ENCODE peak calls at places on chromosomes 6 and 20, in four cellular contexts. B, K, A and T are unnamed samples.

GRCh38 chr6:10451828-10452509 is 37.1 kb upstream of the TFAP2A start:
- DNase-seq in K (peak), A (peak), B (no peak), T (no peak)

GRCh38 chr6:105603779-105604592 is 201.1 kb upstream of the PREP start:
- DNase-seq in K (peak), B (no peak), A (no peak), T (no peak)

GRCh38 chr6:12962995-12963394 is 246.4 kb downstream of the PHACTR1 start:
- DNase-seq in K (peak), A (no peak), B (no peak), T (peak)

GRCh38 chr6:44051516-44051915 is 75.7 kb downstream of the MRPL14 start:
- DNase-seq in A (no peak), K (peak), B (no peak), T (no peak)

GRCh38 chr6:160071805-160072687 is 49.6 kb upstream of the SLC22A1 start:
- DNase-seq in K (peak), B (no peak), A (peak), T (no peak)

GRCh38 chr6:152636675-152637421 is at the start of gene SYNE1:
- DNase-seq in A (peak), B (peak), K (peak), T (peak)

GRCh38 chr6:75208564-75209431 is 2.9 kb upstream of the COL12A1 start:
- DNase-seq in B (peak), K (peak), A (peak), T (peak)

GRCh38 chr6:48036316-48036715 is 74.7 kb downstream of the PTCHD4 start:
- DNase-seq in K (no peak), B (no peak), A (no peak), T (no peak)

GRCh38 chr6:38215225-38215624 is 395.7 kb downstream of the ZFAND3 start:
- DNase-seq in K (no peak), B (no peak), A (no peak), T (no peak)

GRCh38 chr6:41917528-41917927 is 3.4 kb downstream of the MED20 start:
- DNase-seq in K (peak), B (no peak), A (no peak), T (no peak)

GRCh38 chr20:47985092-47985850 is 200.0 kb upstream of the SULF2 start:
- DNase-seq in K (peak), A (peak), B (no peak), T (no peak)

GRCh38 chr6:155887431-155887830 is 431.8 kb upstream of the NOX3 start:
- DNase-seq in B (no peak), A (peak), K (no peak), T (no peak)

GRCh38 chr6:21451546-21452013 is 142.0 kb upstream of the SOX4 start:
- DNase-seq in B (no peak), K (no peak), A (no peak), T (no peak)

GRCh38 chr6:169362501-169363121 is 109.0 kb upstream of the THBS2 start:
- DNase-seq in A (no peak), K (peak), B (no peak), T (no peak)

GRCh38 chr6:159490298-159490937 is 202.6 kb downstream of the SOD2 start:
- DNase-seq in K (no peak), B (no peak), A (no peak), T (no peak)

GRCh38 chr20:62692176-62692575 is 16.5 kb upstream of the NTSR1 start:
- DNase-seq in B (no peak), K (no peak), A (no peak), T (no peak)

GRCh38 chr6:145347256-145347655 is 388.1 kb downstream of the EPM2A start:
- DNase-seq in K (no peak), A (no peak), B (no peak), T (no peak)

GRCh38 chr20:24684421-24684871 is 215.0 kb downstream of the SYNDIG1 start:
- DNase-seq in A (no peak), K (no peak), B (no peak), T (no peak)

GRCh38 chr6:170533792-170534191 is 19.3 kb downstream of the PSMB1 start:
- DNase-seq in K (no peak), A (no peak), B (no peak), T (no peak)

GRCh38 chr6:53044071-53044470 is 21.1 kb upstream of the FBXO9 start:
- DNase-seq in K (no peak), A (peak), B (no peak), T (no peak)

GRCh38 chr20:3777726-3778629 is 3.3 kb downstream of the SPEF1 start:
- DNase-seq in K (peak), B (peak), A (peak), T (peak)

GRCh38 chr6:149895702-149896310 is 2.1 kb downstream of the RAET1E start:
- DNase-seq in B (peak), A (no peak), K (peak), T (no peak)

GRCh38 chr6:44172759-44173500 is 14.3 kb downstream of the CAPN11 start:
- DNase-seq in B (peak), K (peak), A (peak), T (peak)

GRCh38 chr6:82040405-82041221 is 206.9 kb downstream of the IBTK start:
- DNase-seq in B (no peak), A (peak), K (peak), T (peak)

GRCh38 chr6:11232968-11233626 is 629 bp upstream of the NEDD9 start:
- DNase-seq in B (no peak), A (peak), K (peak), T (no peak)

GRCh38 chr6:38058022-38058421 is 238.5 kb downstream of the ZFAND3 start:
- DNase-seq in K (peak), A (no peak), B (peak), T (no peak)

GRCh38 chr6:2714359-2714895 is 36.3 kb downstream of the MYLK4 start:
- DNase-seq in B (no peak), A (no peak), K (peak), T (no peak)

GRCh38 chr20:63032026-63032800 is 25.4 kb upstream of the BHLHE23 start:
- DNase-seq in A (peak), B (no peak), K (no peak), T (peak)

GRCh38 chr6:117329926-117330325 is 64.6 kb downstream of the VGLL2 start:
- DNase-seq in B (no peak), A (no peak), K (no peak), T (no peak)

GRCh38 chr6:36938536-36938935 is 16.0 kb upstream of the PI16 start:
- DNase-seq in B (no peak), K (peak), A (no peak), T (no peak)

GRCh38 chr20:50628326-50628725 is 63.0 kb downstream of the RIPOR3 start:
- DNase-seq in B (no peak), A (no peak), K (no peak), T (no peak)

GRCh38 chr6:2237001-2237400 is 8.4 kb downstream of the GMDS start:
- DNase-seq in K (peak), A (no peak), B (no peak), T (no peak)

GRCh38 chr6:130560231-130560630 is 194.4 kb downstream of the TMEM200A start:
- DNase-seq in K (peak), B (no peak), A (no peak), T (no peak)

GRCh38 chr20:7094438-7094997 is 327.0 kb downstream of the BMP2 start:
- DNase-seq in B (no peak), A (peak), K (no peak), T (peak)

GRCh38 chr6:74320715-74321114 is 624.7 kb downstream of the CD109 start:
- DNase-seq in B (no peak), A (no peak), K (no peak), T (no peak)

GRCh38 chr6:87139236-87139635 is 16.1 kb upstream of the ZNF292 start:
- DNase-seq in B (peak), K (peak), A (peak), T (peak)

GRCh38 chr6:116971959-116972358 is 94.9 kb downstream of the RFX6 start:
- DNase-seq in B (peak), K (peak), A (peak), T (peak)